ENCODE peak calls at places on chromosomes 5 and 9, in four cellular contexts. One of them, this sample, is unnamed.

GRCh38 chr9:112193562-112194288 is 18.6 kb upstream of the SUSD1 start:
- DNase-seq in T-helper 2 cell: no peak
- DNase-seq in HEK293T: no peak
- DNase-seq in fibroblast of pulmonary artery: no peak
- DNase-seq in this sample: no peak

GRCh38 chr5:146001544-146002185 is 65.3 kb downstream of the SH3RF2 start:
- DNase-seq in HEK293T: no peak
- DNase-seq in fibroblast of pulmonary artery: no peak
- DNase-seq in T-helper 2 cell: no peak
- DNase-seq in this sample: no peak

GRCh38 chr5:181163487-181164075 is 16.2 kb downstream of the OR2V2 start:
- DNase-seq in HEK293T: no peak
- DNase-seq in T-helper 2 cell: no peak
- DNase-seq in fibroblast of pulmonary artery: no peak
- DNase-seq in this sample: no peak

GRCh38 chr5:170479484-170479883 is 24.3 kb upstream of the KCNIP1 start:
- DNase-seq in fibroblast of pulmonary artery: no peak
- DNase-seq in T-helper 2 cell: no peak
- DNase-seq in HEK293T: no peak
- DNase-seq in this sample: no peak

GRCh38 chr5:147234825-147235635 is at the start of gene STK32A:
- DNase-seq in fibroblast of pulmonary artery: peak
- DNase-seq in HEK293T: peak
- DNase-seq in T-helper 2 cell: no peak
- DNase-seq in this sample: no peak

GRCh38 chr9:107279084-107279483 is 4.0 kb upstream of the RAD23B start:
- DNase-seq in fibroblast of pulmonary artery: no peak
- DNase-seq in T-helper 2 cell: no peak
- DNase-seq in HEK293T: no peak
- DNase-seq in this sample: no peak

GRCh38 chr9:86585422-86586143 is 231.4 kb upstream of the TUT7 start:
- DNase-seq in HEK293T: peak
- DNase-seq in T-helper 2 cell: no peak
- DNase-seq in fibroblast of pulmonary artery: peak
- DNase-seq in this sample: no peak

GRCh38 chr9:129569506-129570449 is 51.1 kb downstream of the C9orf50 start:
- DNase-seq in HEK293T: peak
- DNase-seq in T-helper 2 cell: no peak
- DNase-seq in fibroblast of pulmonary artery: peak
- DNase-seq in this sample: peak

GRCh38 chr9:134962065-134962997 is 44.6 kb upstream of the FCN1 start:
- DNase-seq in T-helper 2 cell: no peak
- DNase-seq in fibroblast of pulmonary artery: no peak
- DNase-seq in HEK293T: no peak
- DNase-seq in this sample: no peak

GRCh38 chr5:58447231-58447630 is 12.7 kb downstream of the PLK2 start:
- DNase-seq in fibroblast of pulmonary artery: peak
- DNase-seq in HEK293T: no peak
- DNase-seq in T-helper 2 cell: no peak
- DNase-seq in this sample: no peak

GRCh38 chr9:8679405-8679951 is 879.9 kb upstream of the DMAC1 start:
- DNase-seq in HEK293T: no peak
- DNase-seq in T-helper 2 cell: no peak
- DNase-seq in fibroblast of pulmonary artery: no peak
- DNase-seq in this sample: no peak

GRCh38 chr9:124297553-124297905 is 39.8 kb downstream of the NEK6 start:
- DNase-seq in HEK293T: no peak
- DNase-seq in fibroblast of pulmonary artery: peak
- DNase-seq in T-helper 2 cell: no peak
- DNase-seq in this sample: peak

GRCh38 chr9:21443849-21444625 is 3.8 kb downstream of the IFNA1 start:
- DNase-seq in HEK293T: no peak
- DNase-seq in T-helper 2 cell: peak
- DNase-seq in fibroblast of pulmonary artery: no peak
- DNase-seq in this sample: no peak

GRCh38 chr5:44446399-44446798 is 57.2 kb upstream of the FGF10 start:
- DNase-seq in HEK293T: no peak
- DNase-seq in fibroblast of pulmonary artery: no peak
- DNase-seq in T-helper 2 cell: no peak
- DNase-seq in this sample: no peak

GRCh38 chr5:65103674-65104035 is 334.9 kb downstream of the CWC27 start:
- DNase-seq in fibroblast of pulmonary artery: no peak
- DNase-seq in HEK293T: no peak
- DNase-seq in T-helper 2 cell: no peak
- DNase-seq in this sample: no peak

GRCh38 chr9:109816490-109816889 is 36.5 kb downstream of the PALM2AKAP2 start:
- DNase-seq in HEK293T: no peak
- DNase-seq in T-helper 2 cell: no peak
- DNase-seq in fibroblast of pulmonary artery: peak
- DNase-seq in this sample: peak

GRCh38 chr9:126681336-126681735 is 67.6 kb downstream of the LMX1B start:
- DNase-seq in HEK293T: no peak
- DNase-seq in fibroblast of pulmonary artery: no peak
- DNase-seq in T-helper 2 cell: no peak
- DNase-seq in this sample: no peak

GRCh38 chr9:137318976-137319375 is 16.9 kb upstream of the NRARP start:
- DNase-seq in fibroblast of pulmonary artery: no peak
- DNase-seq in HEK293T: no peak
- DNase-seq in T-helper 2 cell: no peak
- DNase-seq in this sample: no peak

GRCh38 chr5:36066540-36067210 is at the start of gene UGT3A2:
- DNase-seq in HEK293T: peak
- DNase-seq in fibroblast of pulmonary artery: no peak
- DNase-seq in T-helper 2 cell: no peak
- DNase-seq in this sample: no peak

GRCh38 chr5:122815218-122815767 is 30.1 kb upstream of the SNX24 start:
- DNase-seq in T-helper 2 cell: no peak
- DNase-seq in fibroblast of pulmonary artery: no peak
- DNase-seq in HEK293T: no peak
- DNase-seq in this sample: no peak

GRCh38 chr9:4116708-4117460 is 183.0 kb downstream of the GLIS3 start:
- DNase-seq in T-helper 2 cell: no peak
- DNase-seq in fibroblast of pulmonary artery: no peak
- DNase-seq in HEK293T: no peak
- DNase-seq in this sample: no peak

GRCh38 chr5:168291961-168292782 is 727 bp downstream of the WWC1 start:
- DNase-seq in fibroblast of pulmonary artery: no peak
- DNase-seq in HEK293T: peak
- DNase-seq in T-helper 2 cell: no peak
- DNase-seq in this sample: no peak

GRCh38 chr5:1793966-1794895 is 5.4 kb downstream of the MRPL36 start:
- DNase-seq in fibroblast of pulmonary artery: peak
- DNase-seq in T-helper 2 cell: no peak
- DNase-seq in HEK293T: no peak
- DNase-seq in this sample: no peak

GRCh38 chr9:34085581-34086500 is 37.2 kb upstream of the UBAP2 start:
- DNase-seq in fibroblast of pulmonary artery: no peak
- DNase-seq in T-helper 2 cell: no peak
- DNase-seq in HEK293T: no peak
- DNase-seq in this sample: no peak

GRCh38 chr9:116686135-116686534 is 970 bp upstream of the TRIM32 start:
- DNase-seq in fibroblast of pulmonary artery: no peak
- DNase-seq in HEK293T: no peak
- DNase-seq in T-helper 2 cell: no peak
- DNase-seq in this sample: no peak

GRCh38 chr9:95724253-95724991 is 151.1 kb upstream of the ERCC6L2 start:
- DNase-seq in HEK293T: no peak
- DNase-seq in T-helper 2 cell: peak
- DNase-seq in fibroblast of pulmonary artery: no peak
- DNase-seq in this sample: no peak

GRCh38 chr9:978117-978830 is 1.8 kb downstream of the DMRT3 start:
- DNase-seq in HEK293T: no peak
- DNase-seq in fibroblast of pulmonary artery: no peak
- DNase-seq in T-helper 2 cell: no peak
- DNase-seq in this sample: no peak

GRCh38 chr9:84068872-84069271 is 88.3 kb downstream of the RMI1 start:
- DNase-seq in T-helper 2 cell: no peak
- DNase-seq in HEK293T: no peak
- DNase-seq in fibroblast of pulmonary artery: no peak
- DNase-seq in this sample: no peak

GRCh38 chr9:125540497-125540896 is 166.5 kb downstream of the MAPKAP1 start:
- DNase-seq in HEK293T: no peak
- DNase-seq in T-helper 2 cell: no peak
- DNase-seq in fibroblast of pulmonary artery: no peak
- DNase-seq in this sample: no peak

GRCh38 chr5:57839025-57839424 is 356.4 kb upstream of the ACTBL2 start:
- DNase-seq in fibroblast of pulmonary artery: no peak
- DNase-seq in T-helper 2 cell: no peak
- DNase-seq in HEK293T: no peak
- DNase-seq in this sample: no peak

This sample was measured in HCT116.